ENCODE peak calls at places on chromosomes 4 and X, in six cellular contexts. One of them, this sample, is unnamed.

GRCh38 chrX:3192835-3193234 is 151.6 kb downstream of the ARSF start:
- DNase-seq in fibroblast of lung: no peak
- DNase-seq in spleen: no peak
- DNase-seq in fibroblast of the aortic adventitia: no peak
- DNase-seq in transverse colon: no peak
- DNase-seq in nephron progenitor cell: no peak
- DNase-seq in this sample: no peak

GRCh38 chrX:22629105-22629725 is 356.5 kb downstream of the CBLL2 start:
- DNase-seq in fibroblast of the aortic adventitia: peak; percentile 67
- DNase-seq in transverse colon: no peak
- DNase-seq in spleen: no peak
- DNase-seq in fibroblast of lung: peak; percentile 80
- DNase-seq in nephron progenitor cell: no peak
- DNase-seq in this sample: no peak

GRCh38 chrX:48071064-48071985 is at the start of gene ZNF630:
- DNase-seq in transverse colon: peak; percentile 85
- DNase-seq in fibroblast of the aortic adventitia: peak; percentile 6
- DNase-seq in fibroblast of lung: peak; percentile 24
- DNase-seq in nephron progenitor cell: peak; percentile 49
- DNase-seq in spleen: peak; percentile 92
- DNase-seq in this sample: peak; percentile 56

GRCh38 chrX:65674351-65674893 is 7.0 kb downstream of the MSN start:
- DNase-seq in nephron progenitor cell: no peak
- DNase-seq in spleen: no peak
- DNase-seq in fibroblast of the aortic adventitia: peak; percentile 57
- DNase-seq in transverse colon: no peak
- DNase-seq in fibroblast of lung: no peak
- DNase-seq in this sample: no peak

GRCh38 chrX:320126-320783 is 1.7 kb upstream of the GTPBP6 start:
- DNase-seq in spleen: peak; percentile 87
- DNase-seq in transverse colon: peak; percentile 26
- DNase-seq in fibroblast of the aortic adventitia: no peak
- DNase-seq in nephron progenitor cell: no peak
- DNase-seq in fibroblast of lung: peak; percentile 28
- DNase-seq in this sample: no peak

GRCh38 chr4:113905301-113905700 is 74.1 kb downstream of the ARSJ start:
- DNase-seq in fibroblast of lung: peak; percentile 33
- DNase-seq in nephron progenitor cell: no peak
- DNase-seq in transverse colon: no peak
- DNase-seq in spleen: no peak
- DNase-seq in fibroblast of the aortic adventitia: no peak
- DNase-seq in this sample: no peak

GRCh38 chr4:84965558-84966381 is 720 bp downstream of the WDFY3 start:
- DNase-seq in spleen: peak; percentile 87
- DNase-seq in fibroblast of the aortic adventitia: peak; percentile 31
- DNase-seq in fibroblast of lung: no peak
- DNase-seq in transverse colon: peak; percentile 34
- DNase-seq in nephron progenitor cell: peak; percentile 74
- DNase-seq in this sample: peak; percentile 30

GRCh38 chr4:122898370-122899150 is 23.8 kb downstream of the NUDT6 start:
- DNase-seq in transverse colon: no peak
- DNase-seq in fibroblast of the aortic adventitia: peak; percentile 92
- DNase-seq in nephron progenitor cell: no peak
- DNase-seq in fibroblast of lung: peak; percentile 85
- DNase-seq in spleen: no peak
- DNase-seq in this sample: no peak

GRCh38 chrX:65127804-65128203 is 151.6 kb upstream of the ZC4H2 start:
- DNase-seq in nephron progenitor cell: no peak
- DNase-seq in spleen: no peak
- DNase-seq in fibroblast of the aortic adventitia: no peak
- DNase-seq in transverse colon: no peak
- DNase-seq in fibroblast of lung: no peak
- DNase-seq in this sample: no peak

GRCh38 chrX:143788265-143788664 is 67.7 kb upstream of the SPANXN2 start:
- DNase-seq in spleen: no peak
- DNase-seq in fibroblast of lung: peak; percentile 16
- DNase-seq in nephron progenitor cell: peak; percentile 1
- DNase-seq in fibroblast of the aortic adventitia: peak; percentile 38
- DNase-seq in transverse colon: no peak
- DNase-seq in this sample: no peak

GRCh38 chr4:15001248-15001824 is 945 bp upstream of the CPEB2 start:
- DNase-seq in nephron progenitor cell: peak; percentile 46
- DNase-seq in spleen: peak; percentile 92
- DNase-seq in fibroblast of lung: peak; percentile 96
- DNase-seq in fibroblast of the aortic adventitia: peak; percentile 96
- DNase-seq in transverse colon: peak; percentile 70
- DNase-seq in this sample: no peak

GRCh38 chr4:68570122-68570507 is 6.0 kb downstream of the UGT2B17 start:
- DNase-seq in nephron progenitor cell: no peak
- DNase-seq in fibroblast of lung: no peak
- DNase-seq in transverse colon: no peak
- DNase-seq in fibroblast of the aortic adventitia: no peak
- DNase-seq in spleen: no peak
- DNase-seq in this sample: no peak

GRCh38 chrX:18864390-18864920 is 119.5 kb downstream of the PHKA2 start:
- DNase-seq in transverse colon: no peak
- DNase-seq in spleen: no peak
- DNase-seq in nephron progenitor cell: no peak
- DNase-seq in fibroblast of the aortic adventitia: no peak
- DNase-seq in fibroblast of lung: no peak
- DNase-seq in this sample: no peak

GRCh38 chr4:176882201-176882600 is 89.5 kb upstream of the VEGFC start:
- DNase-seq in spleen: no peak
- DNase-seq in nephron progenitor cell: no peak
- DNase-seq in fibroblast of the aortic adventitia: no peak
- DNase-seq in transverse colon: no peak
- DNase-seq in fibroblast of lung: no peak
- DNase-seq in this sample: no peak

GRCh38 chrX:80876877-80877276 is 67.2 kb upstream of the BRWD3 start:
- DNase-seq in nephron progenitor cell: no peak
- DNase-seq in fibroblast of lung: peak; percentile 56
- DNase-seq in spleen: no peak
- DNase-seq in fibroblast of the aortic adventitia: peak; percentile 68
- DNase-seq in transverse colon: no peak
- DNase-seq in this sample: no peak

GRCh38 chrX:115639481-115639880 is 78.5 kb downstream of the PLS3 start:
- DNase-seq in nephron progenitor cell: no peak
- DNase-seq in transverse colon: no peak
- DNase-seq in fibroblast of lung: no peak
- DNase-seq in fibroblast of the aortic adventitia: no peak
- DNase-seq in spleen: no peak
- DNase-seq in this sample: no peak

GRCh38 chrX:7252013-7252610 is 104.2 kb upstream of the PUDP start:
- DNase-seq in fibroblast of lung: no peak
- DNase-seq in transverse colon: peak; percentile 63
- DNase-seq in spleen: no peak
- DNase-seq in fibroblast of the aortic adventitia: no peak
- DNase-seq in nephron progenitor cell: no peak
- DNase-seq in this sample: no peak

GRCh38 chrX:13029341-13029740 is 15.1 kb downstream of the FAM9C start:
- DNase-seq in transverse colon: peak; percentile 53
- DNase-seq in fibroblast of the aortic adventitia: peak; percentile 39
- DNase-seq in fibroblast of lung: peak; percentile 44
- DNase-seq in nephron progenitor cell: no peak
- DNase-seq in spleen: no peak
- DNase-seq in this sample: no peak

GRCh38 chr4:89303989-89304388 is 3.6 kb downstream of the GPRIN3 start:
- DNase-seq in nephron progenitor cell: no peak
- DNase-seq in fibroblast of the aortic adventitia: no peak
- DNase-seq in transverse colon: no peak
- DNase-seq in fibroblast of lung: no peak
- DNase-seq in spleen: no peak
- DNase-seq in this sample: no peak

GRCh38 chrX:119669424-119670037 is 23.4 kb downstream of the SEPTIN6 start:
- DNase-seq in fibroblast of lung: peak; percentile 10
- DNase-seq in spleen: peak; percentile 74
- DNase-seq in transverse colon: no peak
- DNase-seq in nephron progenitor cell: no peak
- DNase-seq in fibroblast of the aortic adventitia: no peak
- DNase-seq in this sample: no peak

GRCh38 chr4:55107054-55107453 is 18.3 kb downstream of the KDR start:
- DNase-seq in nephron progenitor cell: no peak
- DNase-seq in fibroblast of the aortic adventitia: no peak
- DNase-seq in fibroblast of lung: no peak
- DNase-seq in transverse colon: no peak
- DNase-seq in spleen: no peak
- DNase-seq in this sample: no peak

GRCh38 chr4:117156806-117157205 is 71.4 kb upstream of the TRAM1L1 start:
- DNase-seq in transverse colon: no peak
- DNase-seq in nephron progenitor cell: no peak
- DNase-seq in fibroblast of lung: no peak
- DNase-seq in spleen: no peak
- DNase-seq in fibroblast of the aortic adventitia: no peak
- DNase-seq in this sample: no peak

GRCh38 chrX:34880656-34881055 is 61.9 kb upstream of the FAM47B start:
- DNase-seq in spleen: no peak
- DNase-seq in fibroblast of the aortic adventitia: peak; percentile 56
- DNase-seq in transverse colon: no peak
- DNase-seq in nephron progenitor cell: no peak
- DNase-seq in fibroblast of lung: peak; percentile 37
- DNase-seq in this sample: no peak

GRCh38 chr4:139872274-139872673 is 206.7 kb downstream of the MGST2 start:
- DNase-seq in fibroblast of lung: peak; percentile 89
- DNase-seq in transverse colon: no peak
- DNase-seq in spleen: no peak
- DNase-seq in fibroblast of the aortic adventitia: peak; percentile 91
- DNase-seq in nephron progenitor cell: no peak
- DNase-seq in this sample: no peak

GRCh38 chr4:7973545-7973981 is 33.9 kb upstream of the AFAP1 start:
- DNase-seq in spleen: no peak
- DNase-seq in nephron progenitor cell: no peak
- DNase-seq in transverse colon: no peak
- DNase-seq in fibroblast of the aortic adventitia: peak; percentile 73
- DNase-seq in fibroblast of lung: peak; percentile 56
- DNase-seq in this sample: no peak

GRCh38 chrX:134713618-134714107 is 55.4 kb upstream of the PLAC1 start:
- DNase-seq in fibroblast of the aortic adventitia: no peak
- DNase-seq in nephron progenitor cell: no peak
- DNase-seq in fibroblast of lung: no peak
- DNase-seq in transverse colon: no peak
- DNase-seq in spleen: no peak
- DNase-seq in this sample: no peak

GRCh38 chr4:8247047-8247930 is 22.3 kb upstream of the HTRA3 start:
- DNase-seq in fibroblast of the aortic adventitia: peak; percentile 50
- DNase-seq in fibroblast of lung: peak; percentile 56
- DNase-seq in transverse colon: peak; percentile 26
- DNase-seq in spleen: no peak
- DNase-seq in nephron progenitor cell: no peak
- DNase-seq in this sample: no peak

GRCh38 chr4:122012735-122013134 is 60.9 kb upstream of the TRPC3 start:
- DNase-seq in spleen: no peak
- DNase-seq in transverse colon: no peak
- DNase-seq in nephron progenitor cell: no peak
- DNase-seq in fibroblast of the aortic adventitia: peak; percentile 67
- DNase-seq in fibroblast of lung: peak; percentile 66
- DNase-seq in this sample: no peak

GRCh38 chr4:140372607-140373327 is 679 bp upstream of the SCOC start:
- DNase-seq in fibroblast of the aortic adventitia: peak; percentile 32
- DNase-seq in transverse colon: peak; percentile 22
- DNase-seq in fibroblast of lung: no peak
- DNase-seq in nephron progenitor cell: no peak
- DNase-seq in spleen: no peak
- DNase-seq in this sample: no peak

DNA sequence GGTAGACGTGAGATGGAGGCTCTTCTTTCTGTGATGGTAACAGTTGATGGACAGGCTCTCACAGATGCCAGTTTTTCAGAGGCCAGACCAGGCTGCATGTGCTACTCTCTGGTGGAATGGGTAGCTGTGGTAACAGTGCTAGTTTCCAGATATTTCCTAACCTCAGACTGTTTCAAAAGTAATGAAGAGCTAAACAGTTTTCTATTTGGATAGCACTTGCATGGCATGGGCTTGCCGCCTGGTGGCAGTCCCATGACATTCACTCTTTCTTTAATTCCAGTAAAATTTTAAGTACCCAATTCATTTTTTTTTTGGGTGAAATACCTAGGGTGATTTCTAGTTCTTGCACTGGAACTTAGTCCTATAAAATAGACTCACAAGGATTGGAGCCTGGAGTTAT is 220.2 kb upstream of the MAD2L1 start:
- DNase-seq in nephron progenitor cell: no peak
- DNase-seq in fibroblast of lung: peak; percentile 2
- DNase-seq in spleen: no peak
- DNase-seq in fibroblast of the aortic adventitia: no peak
- DNase-seq in transverse colon: no peak
- DNase-seq in this sample: no peak
- TF ChIP-seq CTCF in nephron progenitor cell: no peak
- TF ChIP-seq CTCF in fibroblast of lung: peak; percentile 28
- TF ChIP-seq CTCF in spleen: no peak
- TF ChIP-seq CTCF in fibroblast of the aortic adventitia: no peak
- TF ChIP-seq CTCF in transverse colon: no peak
- TF ChIP-seq CTCF in this sample: no peak

GRCh38 chr4:179624768-179625181 is 2182.5 kb upstream of the AGA start:
- DNase-seq in fibroblast of the aortic adventitia: no peak
- DNase-seq in transverse colon: no peak
- DNase-seq in spleen: no peak
- DNase-seq in fibroblast of lung: peak; percentile 74
- DNase-seq in nephron progenitor cell: no peak
- DNase-seq in this sample: no peak

GRCh38 chr4:179625391-179625790 is 2183.2 kb upstream of the AGA start:
- DNase-seq in spleen: no peak
- DNase-seq in fibroblast of the aortic adventitia: peak; percentile 1
- DNase-seq in nephron progenitor cell: no peak
- DNase-seq in transverse colon: no peak
- DNase-seq in fibroblast of lung: peak; percentile 83
- DNase-seq in this sample: no peak

GRCh38 chr4:179626687-179627086 is 2184.4 kb upstream of the AGA start:
- DNase-seq in fibroblast of the aortic adventitia: no peak
- DNase-seq in fibroblast of lung: no peak
- DNase-seq in nephron progenitor cell: peak; percentile 17
- DNase-seq in spleen: no peak
- DNase-seq in transverse colon: no peak
- DNase-seq in this sample: no peak
- TF ChIP-seq CTCF in fibroblast of the aortic adventitia: no peak
- TF ChIP-seq CTCF in fibroblast of lung: peak; percentile 17
- TF ChIP-seq CTCF in nephron progenitor cell: peak; percentile 23
- TF ChIP-seq CTCF in spleen: no peak
- TF ChIP-seq CTCF in transverse colon: no peak
- TF ChIP-seq CTCF in this sample: no peak

GRCh38 chr4:164009435-164009834 is 514.9 kb downstream of the TMA16 start:
- DNase-seq in nephron progenitor cell: no peak
- DNase-seq in transverse colon: no peak
- DNase-seq in fibroblast of the aortic adventitia: no peak
- DNase-seq in fibroblast of lung: no peak
- DNase-seq in spleen: no peak
- DNase-seq in this sample: no peak

GRCh38 chr4:164011791-164012190 is 517.3 kb downstream of the TMA16 start:
- DNase-seq in fibroblast of lung: no peak
- DNase-seq in fibroblast of the aortic adventitia: no peak
- DNase-seq in nephron progenitor cell: no peak
- DNase-seq in transverse colon: no peak
- DNase-seq in spleen: no peak
- DNase-seq in this sample: no peak

GRCh38 chr4:164012396-164013027 is 518.0 kb downstream of the TMA16 start:
- DNase-seq in nephron progenitor cell: peak; percentile 59
- DNase-seq in fibroblast of lung: peak; percentile 70
- DNase-seq in spleen: no peak
- DNase-seq in fibroblast of the aortic adventitia: no peak
- DNase-seq in transverse colon: no peak
- DNase-seq in this sample: no peak
- TF ChIP-seq CTCF in nephron progenitor cell: peak; percentile 75
- TF ChIP-seq CTCF in fibroblast of lung: peak; percentile 87
- TF ChIP-seq CTCF in spleen: no peak
- TF ChIP-seq CTCF in fibroblast of the aortic adventitia: no peak
- TF ChIP-seq CTCF in transverse colon: no peak
- TF ChIP-seq CTCF in this sample: peak; percentile 87

GRCh38 chrX:51148848-51149247 is 183.8 kb upstream of the NUDT10 start:
- DNase-seq in nephron progenitor cell: no peak
- DNase-seq in fibroblast of lung: no peak
- DNase-seq in spleen: no peak
- DNase-seq in fibroblast of the aortic adventitia: no peak
- DNase-seq in transverse colon: no peak
- DNase-seq in this sample: no peak
- TF ChIP-seq CTCF in nephron progenitor cell: peak; percentile 17
- TF ChIP-seq CTCF in fibroblast of lung: no peak
- TF ChIP-seq CTCF in spleen: no peak
- TF ChIP-seq CTCF in fibroblast of the aortic adventitia: no peak
- TF ChIP-seq CTCF in transverse colon: no peak
- TF ChIP-seq CTCF in this sample: no peak

This sample was measured in D721Med.